ENCODE peak calls at places on chromosomes 2 and 18, in five cellular contexts. L is T-helper 1 cell, O is astrocyte, J is non-pigmented ciliary epithelial cell, K is cardiac septum. G is an unnamed sample.

GRCh38 chr18:57942090-57942489 is 101.9 kb upstream of the NEDD4L start:
- DNase-seq in K (no peak), O (no peak), L (no peak), J (no peak), G (no peak)

GRCh38 chr2:29777164-29777563 is 144.2 kb downstream of the ALK start:
- DNase-seq in J (no peak), O (peak; percentile 15), L (no peak), K (no peak), G (no peak)

GRCh38 chr2:227106845-227107759 is 56.9 kb downstream of the COL4A4 start:
- DNase-seq in O (peak; percentile 36), J (peak; percentile 28), K (no peak), L (no peak), G (no peak)

GRCh38 chr2:227772197-227772661 is 26.5 kb downstream of the SCYGR8 start:
- DNase-seq in K (no peak), J (no peak), L (no peak), O (no peak), G (no peak)

GRCh38 chr2:25624635-25625034 is 48.7 kb downstream of the DTNB start:
- DNase-seq in O (no peak), K (no peak), L (no peak), J (no peak), G (no peak)

GRCh38 chr2:207167129-207167923 is 1.6 kb upstream of the KLF7 start:
- DNase-seq in O (peak; percentile 82), K (no peak), J (no peak), L (no peak), G (no peak)

GRCh38 chr2:74003494-74004211 is 18.9 kb downstream of the TET3 start:
- DNase-seq in O (peak; percentile 69), K (no peak), J (peak; percentile 54), L (no peak), G (no peak)

GRCh38 chr18:68267583-68267982 is 447.3 kb downstream of the TMX3 start:
- DNase-seq in L (no peak), J (peak; percentile 65), O (peak; percentile 70), K (no peak), G (no peak)

G was measured in GM06990.